ENCODE peak calls at places on chromosome 12, in six cellular contexts. K is AG09309, P is astrocyte, I is ovary, A is HL-60, R is suprapubic skin. H is an unnamed sample.

GRCh38 chr12:52197371-52198231 is 5.8 kb upstream of the KRT80 start:
- DNase-seq in K (no peak), R (no peak), P (no peak), A (peak; percentile 95), I (no peak), H (peak; percentile 96)

GRCh38 chr12:116495260-116495659 is 63.9 kb upstream of the MAP1LC3B2 start:
- DNase-seq in I (no peak), A (no peak), K (no peak), P (peak; percentile 66), R (no peak), H (no peak)

GRCh38 chr12:15404485-15404884 is 82.2 kb downstream of the PTPRO start:
- DNase-seq in K (no peak), I (no peak), R (no peak), P (peak; percentile 65), A (no peak), H (no peak)

GRCh38 chr12:102232446-102232845 is 34.8 kb upstream of the PMCH start:
- DNase-seq in R (no peak), P (peak; percentile 13), I (peak; percentile 25), A (no peak), K (peak; percentile 20), H (no peak)

GRCh38 chr12:132140918-132141841 is 2.9 kb downstream of the DDX51 start:
- DNase-seq in K (no peak), A (no peak), I (no peak), P (no peak), R (no peak), H (peak; percentile 42)

GRCh38 chr12:130621696-130622298 is 94.3 kb downstream of the RIMBP2 start:
- DNase-seq in P (no peak), K (no peak), I (no peak), A (no peak), R (no peak), H (no peak)

GRCh38 chr12:57693317-57693658 is 644 bp upstream of the OS9 start:
- DNase-seq in A (no peak), P (no peak), I (no peak), K (no peak), R (peak; percentile 64), H (no peak)

GRCh38 chr12:67792185-67792584 is 143.6 kb downstream of the DYRK2 start:
- DNase-seq in I (no peak), A (no peak), P (no peak), K (no peak), R (no peak), H (no peak)

GRCh38 chr12:117485984-117486839 is 124.8 kb upstream of the NOS1 start:
- DNase-seq in P (peak; percentile 24), A (no peak), I (no peak), R (no peak), K (no peak), H (no peak)

GRCh38 chr12:101607894-101608293 is 13.1 kb downstream of the MYBPC1 start:
- DNase-seq in I (no peak), A (no peak), R (no peak), P (no peak), K (no peak), H (no peak)

GRCh38 chr12:1882850-1883470 is 35.5 kb downstream of the CACNA2D4 start:
- DNase-seq in R (no peak), A (no peak), K (no peak), P (no peak), I (no peak), H (no peak)

GRCh38 chr12:95949801-95950206 is 6.7 kb downstream of the AMDHD1 start:
- DNase-seq in P (no peak), I (no peak), A (no peak), K (no peak), R (no peak), H (no peak)

GRCh38 chr12:127271776-127272175 is 995.2 kb upstream of the TMEM132C start:
- DNase-seq in I (no peak), R (no peak), P (no peak), A (no peak), K (no peak), H (no peak)

GRCh38 chr12:124862768-124863408 is 776 bp downstream of the SCARB1 start:
- DNase-seq in K (no peak), A (no peak), R (no peak), P (no peak), I (peak; percentile 37), H (no peak)

GRCh38 chr12:55724226-55724939 is 4.2 kb downstream of the RDH5 start:
- DNase-seq in K (no peak), R (peak; percentile 84), P (peak; percentile 38), I (peak; percentile 61), A (no peak), H (peak; percentile 81)

GRCh38 chr12:79344855-79345840 is 345.6 kb downstream of the PAWR start:
- DNase-seq in R (no peak), P (peak; percentile 22), A (peak; percentile 11), I (no peak), K (no peak), H (no peak)

GRCh38 chr12:110731479-110731878 is 11.2 kb downstream of the PPP1CC start:
- DNase-seq in R (no peak), I (no peak), A (no peak), P (no peak), K (no peak), H (no peak)

GRCh38 chr12:78793491-78793890 is 71.1 kb upstream of the SYT1 start:
- DNase-seq in K (no peak), A (no peak), R (no peak), P (peak; percentile 27), I (no peak), H (no peak)

GRCh38 chr12:2955888-2956287 is 3.3 kb upstream of the TEAD4 start:
- DNase-seq in K (no peak), I (no peak), A (no peak), P (no peak), R (no peak), H (no peak)

GRCh38 chr12:127625372-127625771 is 641.6 kb upstream of the TMEM132C start:
- DNase-seq in A (no peak), R (no peak), P (no peak), I (no peak), K (no peak), H (no peak)

GRCh38 chr12:124828264-124829007 is 35.2 kb downstream of the SCARB1 start:
- DNase-seq in I (no peak), A (no peak), R (no peak), P (peak; percentile 78), K (no peak), H (no peak)

GRCh38 chr12:71799105-71799504 is 40.5 kb upstream of the TBC1D15 start:
- DNase-seq in K (no peak), P (no peak), A (no peak), R (no peak), I (no peak), H (no peak)

GRCh38 chr12:92028039-92028709 is 117.5 kb downstream of the BTG1 start:
- DNase-seq in P (peak; percentile 64), R (no peak), K (peak; percentile 10), I (no peak), A (no peak), H (no peak)

GRCh38 chr12:120540445-120540844 is 6.3 kb downstream of the RNF10 start:
- DNase-seq in P (peak; percentile 74), A (peak; percentile 50), R (no peak), I (no peak), K (peak; percentile 63), H (no peak)

GRCh38 chr12:88172844-88173407 is 30.8 kb downstream of the TMTC3 start:
- DNase-seq in R (no peak), K (no peak), A (no peak), I (no peak), P (no peak), H (no peak)

GRCh38 chr12:52446346-52447045 is 5.5 kb downstream of the KRT6B start:
- DNase-seq in P (peak; percentile 18), K (no peak), R (no peak), I (no peak), A (no peak), H (no peak)

GRCh38 chr12:93592641-93593396 is 20.3 kb downstream of the SOCS2 start:
- DNase-seq in P (no peak), I (no peak), A (no peak), R (no peak), K (no peak), H (no peak)

GRCh38 chr12:42552822-42553221 is 36.7 kb downstream of the PRICKLE1 start:
- DNase-seq in P (no peak), A (no peak), R (no peak), I (no peak), K (no peak), H (no peak)

GRCh38 chr12:75011120-75011519 is 198.5 kb downstream of the KCNC2 start:
- DNase-seq in R (no peak), A (no peak), P (no peak), K (no peak), I (no peak), H (no peak)

GRCh38 chr12:674272-674781 is 11.1 kb upstream of the NINJ2 start:
- DNase-seq in I (no peak), R (no peak), A (no peak), P (no peak), K (no peak), H (no peak)

GRCh38 chr12:67434653-67435375 is 165.7 kb downstream of the CAND1 start:
- DNase-seq in P (peak; percentile 99), I (peak; percentile 35), K (peak; percentile 94), R (no peak), A (no peak), H (no peak)

GRCh38 chr12:58530421-58531067 is 389.8 kb downstream of the LRIG3 start:
- DNase-seq in A (no peak), I (no peak), P (peak; percentile 94), R (no peak), K (peak; percentile 33), H (no peak)

GRCh38 chr12:3455312-3455711 is 35.7 kb upstream of the PRMT8 start:
- DNase-seq in A (no peak), I (no peak), P (no peak), R (no peak), K (no peak), H (no peak)

GRCh38 chr12:76927170-76927784 is 48.5 kb upstream of the CSRP2 start:
- DNase-seq in K (no peak), A (no peak), P (no peak), R (no peak), I (no peak), H (no peak)
- TF ChIP-seq CTCF in K (peak; percentile 77), A (peak; percentile 16), P (peak; percentile 47), R (no peak), I (no peak), H (peak; percentile 15)

DNA sequence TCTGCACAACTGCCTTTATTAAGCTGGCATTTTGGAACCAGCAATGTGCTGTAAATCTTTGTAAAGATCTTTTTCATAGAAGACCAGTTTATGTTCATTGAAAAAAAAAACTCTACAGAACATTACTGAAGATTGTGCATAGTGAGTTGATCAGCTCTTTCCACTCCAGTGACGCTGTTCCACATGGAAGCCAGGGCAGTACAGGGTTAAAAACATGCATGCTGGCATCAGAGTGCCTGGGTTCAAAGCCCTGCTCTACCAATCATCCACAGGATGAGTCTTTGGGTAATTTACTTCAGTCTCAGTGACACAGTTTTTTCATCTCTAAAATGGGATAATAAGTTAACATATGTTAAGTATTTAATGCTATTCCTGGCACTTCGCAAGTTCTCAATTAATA is 109.7 kb upstream of the SLC38A4 start:
- DNase-seq in P (no peak), R (no peak), A (no peak), K (no peak), I (no peak), H (no peak)
- TF ChIP-seq CTCF in P (no peak), R (no peak), A (no peak), K (no peak), I (no peak), H (no peak)

GRCh38 chr12:4717806-4718205 is 2.4 kb upstream of the GALNT8 start:
- DNase-seq in K (no peak), R (no peak), A (no peak), P (no peak), I (no peak), H (no peak)
- TF ChIP-seq CTCF in K (no peak), R (no peak), A (no peak), P (no peak), I (no peak), H (no peak)

GRCh38 chr12:45655186-45655585 is 74.3 kb upstream of the ARID2 start:
- DNase-seq in K (no peak), A (no peak), I (no peak), P (no peak), R (no peak), H (no peak)
- TF ChIP-seq CTCF in K (no peak), A (no peak), I (no peak), P (no peak), R (no peak), H (no peak)